ENCODE peak calls at places on chromosomes 2 and 18, in nine cellular contexts. E is brain microvascular endothelial cell, R is pancreas, X is GM23338, F is bronchial epithelial cell, N is GM12878, P is IMR-90, A is kidney epithelial cell, L is fibroblast of the aortic adventitia. S is an unnamed sample.

GRCh38 chr2:85843543-85843942 is 45.2 kb downstream of the ST3GAL5 start:
- DNase-seq in E (no peak), R (no peak), X (peak), F (no peak), N (no peak), P (no peak), A (no peak), L (no peak), S (no peak)

GRCh38 chr2:239959059-239959971 is 65.8 kb downstream of the NDUFA10 start:
- DNase-seq in E (no peak), R (no peak), X (no peak), F (no peak), N (no peak), P (peak), A (no peak), L (peak), S (no peak)

GRCh38 chr2:131094655-131095281 is 1.5 kb upstream of the FAM168B start:
- DNase-seq in E (no peak), R (no peak), X (no peak), F (peak), N (no peak), P (peak), A (no peak), L (peak), S (no peak)

GRCh38 chr2:230714122-230714453 is 1.4 kb downstream of the CAB39 start:
- DNase-seq in E (peak), R (no peak), X (peak), F (peak), N (no peak), P (peak), A (no peak), L (peak), S (no peak)

GRCh38 chr2:201680743-201681142 is 17.7 kb downstream of the MPP4 start:
- DNase-seq in E (no peak), R (no peak), X (peak), F (peak), N (no peak), P (no peak), A (no peak), L (no peak), S (no peak)

GRCh38 chr2:121066526-121066925 is 218.5 kb downstream of the TFCP2L1 start:
- DNase-seq in E (no peak), R (no peak), X (peak), F (no peak), N (no peak), P (no peak), A (no peak), L (no peak), S (no peak)

GRCh38 chr2:162114291-162114690 is 37.8 kb downstream of the GCG start:
- DNase-seq in E (no peak), R (no peak), X (no peak), F (no peak), N (no peak), P (no peak), A (no peak), L (peak), S (no peak)

GRCh38 chr2:101124684-101125366 is 26.4 kb downstream of the TBC1D8 start:
- DNase-seq in E (peak), R (peak), X (no peak), F (peak), N (no peak), P (peak), A (peak), L (peak), S (no peak)

GRCh38 chr2:172480301-172481218 is 53.2 kb downstream of the ITGA6 start:
- DNase-seq in E (peak), R (no peak), X (no peak), F (no peak), N (no peak), P (peak), A (no peak), L (peak), S (no peak)

GRCh38 chr2:55511508-55512124 is 7.9 kb upstream of the CFAP36 start:
- DNase-seq in E (peak), R (no peak), X (peak), F (peak), N (no peak), P (peak), A (no peak), L (peak), S (no peak)

GRCh38 chr18:62399781-62400308 is 74.7 kb downstream of the TNFRSF11A start:
- DNase-seq in E (no peak), R (no peak), X (peak), F (peak), N (no peak), P (no peak), A (no peak), L (no peak), S (no peak)

GRCh38 chr2:144374163-144374661 is 145.7 kb downstream of the ZEB2 start:
- DNase-seq in E (no peak), R (no peak), X (no peak), F (no peak), N (peak), P (peak), A (no peak), L (no peak), S (peak)

GRCh38 chr2:7368211-7368610 is 451.0 kb downstream of the RNF144A start:
- DNase-seq in E (no peak), R (no peak), X (no peak), F (no peak), N (no peak), P (no peak), A (no peak), L (no peak), S (no peak)

GRCh38 chr2:8584174-8585066 is 97.4 kb upstream of the ID2 start:
- DNase-seq in E (no peak), R (no peak), X (no peak), F (no peak), N (no peak), P (no peak), A (no peak), L (no peak), S (no peak)

GRCh38 chr2:86069091-86069685 is 36.5 kb downstream of the POLR1A start:
- DNase-seq in E (no peak), R (no peak), X (no peak), F (no peak), N (no peak), P (no peak), A (no peak), L (no peak), S (no peak)

GRCh38 chr2:161533218-161533617 is 91.0 kb upstream of the SLC4A10 start:
- DNase-seq in E (no peak), R (no peak), X (no peak), F (no peak), N (no peak), P (no peak), A (no peak), L (no peak), S (no peak)

GRCh38 chr18:30034818-30035217 is 1007.7 kb downstream of the DSC3 start:
- DNase-seq in E (no peak), R (no peak), X (no peak), F (no peak), N (no peak), P (no peak), A (no peak), L (no peak), S (no peak)

GRCh38 chr2:85549826-85550225 is 10.9 kb downstream of the MAT2A start:
- DNase-seq in E (peak), R (no peak), X (peak), F (peak), N (no peak), P (peak), A (peak), L (peak), S (no peak)

GRCh38 chr2:16409006-16409390 is 256.6 kb downstream of the CYRIA start:
- DNase-seq in E (no peak), R (no peak), X (no peak), F (no peak), N (no peak), P (no peak), A (no peak), L (no peak), S (no peak)

GRCh38 chr2:146004470-146004869 is 1484.6 kb upstream of the ZEB2 start:
- DNase-seq in E (peak), R (no peak), X (no peak), F (peak), N (no peak), P (peak), A (no peak), L (peak), S (no peak)

GRCh38 chr18:36314098-36314497 is 16.6 kb downstream of the FHOD3 start:
- DNase-seq in E (no peak), R (no peak), X (no peak), F (peak), N (no peak), P (peak), A (no peak), L (peak), S (no peak)

GRCh38 chr2:235523021-235523420 is 29.2 kb downstream of the AGAP1 start:
- DNase-seq in E (no peak), R (no peak), X (no peak), F (no peak), N (no peak), P (no peak), A (no peak), L (no peak), S (no peak)

GRCh38 chr2:127157114-127157513 is 50.2 kb upstream of the BIN1 start:
- DNase-seq in E (no peak), R (no peak), X (no peak), F (no peak), N (no peak), P (no peak), A (no peak), L (no peak), S (no peak)

GRCh38 chr2:64259301-64259700 is 115.1 kb upstream of the PELI1 start:
- DNase-seq in E (no peak), R (no peak), X (no peak), F (no peak), N (no peak), P (no peak), A (no peak), L (peak), S (no peak)

GRCh38 chr2:113084249-113085000 is 16.7 kb downstream of the IL1F10 start:
- DNase-seq in E (no peak), R (no peak), X (no peak), F (peak), N (no peak), P (no peak), A (no peak), L (peak), S (no peak)

GRCh38 chr2:239152916-239153305 is 247.9 kb downstream of the HDAC4 start:
- DNase-seq in E (no peak), R (no peak), X (no peak), F (no peak), N (no peak), P (no peak), A (no peak), L (no peak), S (no peak)

GRCh38 chr18:78566720-78567119 is 412.9 kb upstream of the SALL3 start:
- DNase-seq in E (no peak), R (no peak), X (no peak), F (no peak), N (no peak), P (no peak), A (no peak), L (no peak), S (no peak)

GRCh38 chr2:134707330-134707676 is 11.5 kb downstream of the TMEM163 start:
- DNase-seq in E (no peak), R (no peak), X (no peak), F (no peak), N (no peak), P (no peak), A (no peak), L (no peak), S (no peak)

GRCh38 chr2:61328707-61329251 is 142.1 kb downstream of the USP34 start:
- DNase-seq in E (no peak), R (no peak), X (no peak), F (peak), N (no peak), P (peak), A (peak), L (no peak), S (no peak)

GRCh38 chr2:181258761-181259160 is 198.4 kb upstream of the ITGA4 start:
- DNase-seq in E (peak), R (no peak), X (no peak), F (peak), N (no peak), P (peak), A (peak), L (peak), S (no peak)

GRCh38 chr18:37452697-37453385 is 112.8 kb downstream of the CELF4 start:
- DNase-seq in E (no peak), R (no peak), X (no peak), F (peak), N (no peak), P (no peak), A (no peak), L (peak), S (no peak)

GRCh38 chr2:105301646-105302045 is 27.9 kb downstream of the TGFBRAP1 start:
- DNase-seq in E (no peak), R (no peak), X (no peak), F (no peak), N (no peak), P (no peak), A (no peak), L (no peak), S (no peak)

GRCh38 chr2:105298017-105298416 is 31.5 kb downstream of the TGFBRAP1 start:
- DNase-seq in E (no peak), R (no peak), X (no peak), F (no peak), N (no peak), P (no peak), A (no peak), L (no peak), S (no peak)

GRCh38 chr2:105296017-105296611 is 33.4 kb downstream of the TGFBRAP1 start:
- DNase-seq in E (no peak), R (no peak), X (no peak), F (no peak), N (no peak), P (no peak), A (no peak), L (no peak), S (no peak)

GRCh38 chr2:105297211-105297610 is 32.3 kb downstream of the TGFBRAP1 start:
- DNase-seq in E (no peak), R (no peak), X (no peak), F (no peak), N (no peak), P (no peak), A (no peak), L (no peak), S (no peak)

GRCh38 chr2:105299290-105299689 is 30.2 kb downstream of the TGFBRAP1 start:
- DNase-seq in E (no peak), R (no peak), X (peak), F (no peak), N (no peak), P (no peak), A (no peak), L (no peak), S (no peak)
- TF ChIP-seq CTCF in E (no peak), R (no peak), X (peak), F (peak), N (peak), P (no peak), A (no peak), L (peak), S (peak)

GRCh38 chr2:46402874-46403273 is 76.5 kb upstream of the TMEM247 start:
- DNase-seq in E (no peak), R (no peak), X (no peak), F (no peak), N (no peak), P (no peak), A (no peak), L (no peak), S (no peak)
- H3K4me3 ChIP-seq in E (no peak), R (no peak), X (no peak), F (no peak), N (no peak), P (no peak), A (no peak), L (no peak), S (no peak)

GRCh38 chr2:111663471-111663951 is 220.5 kb downstream of the ANAPC1 start:
- DNase-seq in E (peak), R (no peak), X (no peak), F (no peak), N (no peak), P (peak), A (no peak), L (peak), S (no peak)
- TF ChIP-seq CTCF in E (peak), R (no peak), X (no peak), F (peak), N (no peak), P (peak), A (no peak), L (peak), S (no peak)

GRCh38 chr18:47246027-47246971 is 5.2 kb downstream of the SKOR2 start:
- DNase-seq in E (no peak), R (no peak), X (peak), F (no peak), N (no peak), P (no peak), A (no peak), L (no peak), S (no peak)
- H3K4me3 ChIP-seq in E (no peak), R (no peak), X (peak), F (no peak), N (no peak), P (no peak), A (no peak), L (no peak), S (no peak)

GRCh38 chr2:223834431-223834830 is 3.0 kb downstream of the AP1S3 start:
- DNase-seq in E (no peak), R (no peak), X (no peak), F (peak), N (no peak), P (no peak), A (no peak), L (no peak), S (no peak)

GRCh38 chr2:223841436-223842180 is 4.2 kb upstream of the AP1S3 start:
- DNase-seq in E (no peak), R (no peak), X (no peak), F (no peak), N (no peak), P (no peak), A (no peak), L (no peak), S (no peak)

GRCh38 chr2:223835701-223836532 is 1.5 kb downstream of the AP1S3 start:
- DNase-seq in E (no peak), R (no peak), X (peak), F (peak), N (peak), P (no peak), A (no peak), L (no peak), S (peak)

DNA sequence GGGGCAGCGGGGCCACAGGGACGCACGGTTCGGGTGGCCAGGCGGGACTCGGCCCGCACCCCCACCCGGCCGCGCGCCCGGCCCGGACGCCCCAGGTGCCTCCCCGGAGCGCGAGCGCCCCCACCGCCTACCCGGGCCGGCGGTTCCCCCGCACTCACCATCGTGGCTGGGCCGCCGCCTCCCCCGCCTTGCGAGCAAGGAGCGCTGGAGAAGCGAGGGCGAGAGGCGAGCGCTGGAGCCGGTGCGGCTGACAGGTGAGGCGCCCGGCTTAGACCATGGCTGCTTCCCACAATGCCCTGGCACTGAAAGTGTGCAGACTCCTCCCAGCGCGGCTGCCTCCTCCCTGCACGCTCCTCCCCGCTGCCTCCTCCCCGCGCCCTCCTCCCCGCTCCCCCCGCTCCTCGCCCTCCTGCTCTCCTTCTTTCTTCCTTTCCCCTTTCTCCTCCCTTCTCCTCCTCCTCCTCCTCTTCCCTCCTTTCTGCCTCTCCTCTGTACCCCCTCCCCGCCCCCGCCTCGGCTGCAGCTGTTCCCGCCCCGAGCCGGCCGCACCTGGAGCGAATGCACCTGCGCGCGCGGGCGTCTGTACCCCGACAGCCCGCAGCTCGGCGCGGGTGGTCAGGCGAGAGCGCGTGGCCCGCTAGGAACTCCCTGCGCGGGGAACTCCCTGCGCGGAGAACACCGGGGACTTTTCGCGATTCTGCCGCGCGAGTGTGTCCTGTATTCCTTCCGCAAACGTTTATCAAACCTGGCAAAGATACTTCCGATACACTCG is at the start of gene AP1S3:
- DNase-seq in E (peak), R (peak), X (peak), F (peak), N (no peak), P (peak), A (no peak), L (peak), S (peak)
- TF ChIP-seq CTCF in E (no peak), R (no peak), X (no peak), F (no peak), N (no peak), P (peak), A (no peak), L (no peak), S (no peak)

S was measured in GM12864.